ENCODE peak calls at places on chromosomes 2 and 18, in seven cellular contexts. One of them, this sample, is unnamed.

GRCh38 chr2:43273477-43273876 is 47.1 kb upstream of the ZFP36L2 start:
- ATAC-seq in HepG2: no peak
- ATAC-seq in upper lobe of left lung: no peak
- ATAC-seq in pancreas: no peak
- ATAC-seq in RWPE2: no peak
- ATAC-seq in naive thymus-derived CD4-positive, alpha-beta T cell: no peak
- ATAC-seq in body of pancreas: no peak
- ATAC-seq in this sample: no peak

GRCh38 chr2:204776781-204777559 is 231.7 kb downstream of the PARD3B start:
- ATAC-seq in HepG2: no peak
- ATAC-seq in upper lobe of left lung: no peak
- ATAC-seq in pancreas: no peak
- ATAC-seq in RWPE2: no peak
- ATAC-seq in naive thymus-derived CD4-positive, alpha-beta T cell: no peak
- ATAC-seq in body of pancreas: no peak
- ATAC-seq in this sample: no peak

GRCh38 chr2:210991107-210991506 is 434.7 kb downstream of the CPS1 start:
- ATAC-seq in HepG2: no peak
- ATAC-seq in upper lobe of left lung: no peak
- ATAC-seq in pancreas: no peak
- ATAC-seq in RWPE2: no peak
- ATAC-seq in naive thymus-derived CD4-positive, alpha-beta T cell: no peak
- ATAC-seq in body of pancreas: no peak
- ATAC-seq in this sample: no peak

GRCh38 chr18:63161032-63161727 is 158.4 kb downstream of the BCL2 start:
- ATAC-seq in HepG2: no peak
- ATAC-seq in upper lobe of left lung: no peak
- ATAC-seq in pancreas: no peak
- ATAC-seq in RWPE2: no peak
- ATAC-seq in naive thymus-derived CD4-positive, alpha-beta T cell: peak; percentile 56
- ATAC-seq in body of pancreas: no peak
- ATAC-seq in this sample: no peak

GRCh38 chr2:216774180-216774579 is 78.8 kb upstream of the IGFBP5 start:
- ATAC-seq in HepG2: no peak
- ATAC-seq in upper lobe of left lung: no peak
- ATAC-seq in pancreas: no peak
- ATAC-seq in RWPE2: no peak
- ATAC-seq in naive thymus-derived CD4-positive, alpha-beta T cell: no peak
- ATAC-seq in body of pancreas: no peak
- ATAC-seq in this sample: no peak

GRCh38 chr2:45721150-45721549 is 69.7 kb downstream of the PRKCE start:
- ATAC-seq in HepG2: peak; percentile 56
- ATAC-seq in upper lobe of left lung: no peak
- ATAC-seq in pancreas: no peak
- ATAC-seq in RWPE2: no peak
- ATAC-seq in naive thymus-derived CD4-positive, alpha-beta T cell: no peak
- ATAC-seq in body of pancreas: no peak
- ATAC-seq in this sample: no peak

GRCh38 chr2:105442721-105443120 is 43.9 kb upstream of the FHL2 start:
- ATAC-seq in HepG2: no peak
- ATAC-seq in upper lobe of left lung: no peak
- ATAC-seq in pancreas: no peak
- ATAC-seq in RWPE2: no peak
- ATAC-seq in naive thymus-derived CD4-positive, alpha-beta T cell: no peak
- ATAC-seq in body of pancreas: no peak
- ATAC-seq in this sample: no peak

GRCh38 chr2:70977605-70978205 is 725 bp upstream of the ANKRD53 start:
- ATAC-seq in HepG2: no peak
- ATAC-seq in upper lobe of left lung: no peak
- ATAC-seq in pancreas: peak; percentile 13
- ATAC-seq in RWPE2: peak; percentile 51
- ATAC-seq in naive thymus-derived CD4-positive, alpha-beta T cell: peak; percentile 28
- ATAC-seq in body of pancreas: peak; percentile 20
- ATAC-seq in this sample: peak; percentile 71

GRCh38 chr2:27278010-27278409 is 2.8 kb downstream of the DNAJC5G start:
- ATAC-seq in HepG2: no peak
- ATAC-seq in upper lobe of left lung: no peak
- ATAC-seq in pancreas: no peak
- ATAC-seq in RWPE2: no peak
- ATAC-seq in naive thymus-derived CD4-positive, alpha-beta T cell: no peak
- ATAC-seq in body of pancreas: no peak
- ATAC-seq in this sample: no peak

GRCh38 chr2:110725370-110725769 is 7.0 kb upstream of the ACOXL start:
- ATAC-seq in HepG2: no peak
- ATAC-seq in upper lobe of left lung: no peak
- ATAC-seq in pancreas: no peak
- ATAC-seq in RWPE2: no peak
- ATAC-seq in naive thymus-derived CD4-positive, alpha-beta T cell: no peak
- ATAC-seq in body of pancreas: no peak
- ATAC-seq in this sample: no peak

GRCh38 chr2:7748717-7749415 is 831.7 kb downstream of the RNF144A start:
- ATAC-seq in HepG2: no peak
- ATAC-seq in upper lobe of left lung: no peak
- ATAC-seq in pancreas: peak; percentile 29
- ATAC-seq in RWPE2: peak; percentile 100
- ATAC-seq in naive thymus-derived CD4-positive, alpha-beta T cell: peak; percentile 51
- ATAC-seq in body of pancreas: no peak
- ATAC-seq in this sample: no peak

GRCh38 chr2:122389694-122390093 is 634.2 kb downstream of the TSN start:
- ATAC-seq in HepG2: no peak
- ATAC-seq in upper lobe of left lung: no peak
- ATAC-seq in pancreas: no peak
- ATAC-seq in RWPE2: no peak
- ATAC-seq in naive thymus-derived CD4-positive, alpha-beta T cell: no peak
- ATAC-seq in body of pancreas: no peak
- ATAC-seq in this sample: no peak

GRCh38 chr18:36446059-36446458 is 148.5 kb downstream of the FHOD3 start:
- ATAC-seq in HepG2: no peak
- ATAC-seq in upper lobe of left lung: no peak
- ATAC-seq in pancreas: no peak
- ATAC-seq in RWPE2: peak; percentile 68
- ATAC-seq in naive thymus-derived CD4-positive, alpha-beta T cell: no peak
- ATAC-seq in body of pancreas: no peak
- ATAC-seq in this sample: no peak

GRCh38 chr18:25282282-25282681 is 69.7 kb downstream of the ZNF521 start:
- ATAC-seq in HepG2: no peak
- ATAC-seq in upper lobe of left lung: no peak
- ATAC-seq in pancreas: no peak
- ATAC-seq in RWPE2: no peak
- ATAC-seq in naive thymus-derived CD4-positive, alpha-beta T cell: peak; percentile 50
- ATAC-seq in body of pancreas: no peak
- ATAC-seq in this sample: no peak

GRCh38 chr2:218827701-218828476 is 3.7 kb downstream of the PRKAG3 start:
- ATAC-seq in HepG2: peak; percentile 8
- ATAC-seq in upper lobe of left lung: no peak
- ATAC-seq in pancreas: no peak
- ATAC-seq in RWPE2: no peak
- ATAC-seq in naive thymus-derived CD4-positive, alpha-beta T cell: no peak
- ATAC-seq in body of pancreas: no peak
- ATAC-seq in this sample: no peak

DNA sequence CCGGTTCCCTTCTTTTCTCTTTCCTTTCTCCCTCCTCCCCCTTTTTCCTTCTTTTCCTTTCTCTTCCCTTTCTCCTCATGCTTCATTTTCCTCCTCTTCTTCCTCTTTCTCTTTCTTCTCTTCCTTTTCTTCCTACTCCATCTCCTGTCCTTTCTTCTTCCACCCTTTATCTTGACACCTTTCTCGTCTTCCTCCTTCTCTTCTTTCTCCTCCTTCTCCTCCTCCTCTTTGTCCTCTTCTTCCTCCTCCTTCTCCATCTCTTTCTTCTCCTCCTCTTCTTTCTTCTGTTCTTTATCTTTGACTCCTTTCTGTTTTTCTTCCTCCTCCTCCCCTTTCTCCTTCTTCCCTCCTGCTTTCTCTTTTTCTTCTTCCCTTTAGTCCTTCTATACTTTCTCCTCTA is 53.2 kb downstream of the CELF4 start:
- ATAC-seq in HepG2: no peak
- ATAC-seq in upper lobe of left lung: no peak
- ATAC-seq in pancreas: no peak
- ATAC-seq in RWPE2: no peak
- ATAC-seq in naive thymus-derived CD4-positive, alpha-beta T cell: no peak
- ATAC-seq in body of pancreas: no peak
- ATAC-seq in this sample: no peak
- H3K36me3 ChIP-seq in HepG2: no peaks in the 10 kb centered on the region
- H3K36me3 ChIP-seq in upper lobe of left lung: no peaks in the 10 kb centered on the region
- H3K36me3 ChIP-seq in pancreas: no peaks in the 10 kb centered on the region
- H3K36me3 ChIP-seq in RWPE2: no peaks in the 10 kb centered on the region
- H3K36me3 ChIP-seq in naive thymus-derived CD4-positive, alpha-beta T cell: no peaks in the 10 kb centered on the region
- H3K36me3 ChIP-seq in body of pancreas: no peaks in the 10 kb centered on the region
- H3K36me3 ChIP-seq in this sample: no peaks in the 10 kb centered on the region

GRCh38 chr2:133734699-133735098 is 166.4 kb upstream of the NCKAP5 start:
- ATAC-seq in HepG2: no peak
- ATAC-seq in upper lobe of left lung: no peak
- ATAC-seq in pancreas: no peak
- ATAC-seq in RWPE2: no peak
- ATAC-seq in naive thymus-derived CD4-positive, alpha-beta T cell: no peak
- ATAC-seq in body of pancreas: no peak
- ATAC-seq in this sample: no peak

GRCh38 chr2:133736674-133737073 is 168.4 kb upstream of the NCKAP5 start:
- ATAC-seq in HepG2: no peak
- ATAC-seq in upper lobe of left lung: no peak
- ATAC-seq in pancreas: no peak
- ATAC-seq in RWPE2: no peak
- ATAC-seq in naive thymus-derived CD4-positive, alpha-beta T cell: no peak
- ATAC-seq in body of pancreas: no peak
- ATAC-seq in this sample: no peak

GRCh38 chr2:133737597-133737996 is 169.3 kb upstream of the NCKAP5 start:
- ATAC-seq in HepG2: no peak
- ATAC-seq in upper lobe of left lung: no peak
- ATAC-seq in pancreas: no peak
- ATAC-seq in RWPE2: no peak
- ATAC-seq in naive thymus-derived CD4-positive, alpha-beta T cell: no peak
- ATAC-seq in body of pancreas: no peak
- ATAC-seq in this sample: no peak

GRCh38 chr2:133733856-133734255 is 165.6 kb upstream of the NCKAP5 start:
- ATAC-seq in HepG2: no peak
- ATAC-seq in upper lobe of left lung: no peak
- ATAC-seq in pancreas: no peak
- ATAC-seq in RWPE2: no peak
- ATAC-seq in naive thymus-derived CD4-positive, alpha-beta T cell: no peak
- ATAC-seq in body of pancreas: no peak
- ATAC-seq in this sample: no peak

GRCh38 chr2:133732982-133733670 is 164.9 kb upstream of the NCKAP5 start:
- ATAC-seq in HepG2: no peak
- ATAC-seq in upper lobe of left lung: no peak
- ATAC-seq in pancreas: no peak
- ATAC-seq in RWPE2: no peak
- ATAC-seq in naive thymus-derived CD4-positive, alpha-beta T cell: no peak
- ATAC-seq in body of pancreas: no peak
- ATAC-seq in this sample: no peak
- H3K36me3 ChIP-seq in HepG2: no peaks in the 10 kb centered on the region
- H3K36me3 ChIP-seq in upper lobe of left lung: no peaks in the 10 kb centered on the region
- H3K36me3 ChIP-seq in pancreas: no peaks in the 10 kb centered on the region
- H3K36me3 ChIP-seq in RWPE2: no peaks in the 10 kb centered on the region
- H3K36me3 ChIP-seq in naive thymus-derived CD4-positive, alpha-beta T cell: no peaks in the 10 kb centered on the region
- H3K36me3 ChIP-seq in body of pancreas: no peaks in the 10 kb centered on the region
- H3K36me3 ChIP-seq in this sample: no peaks in the 10 kb centered on the region

GRCh38 chr2:21165350-21165749 is 41.6 kb downstream of the TDRD15 start:
- ATAC-seq in HepG2: peak; percentile 36
- ATAC-seq in upper lobe of left lung: no peak
- ATAC-seq in pancreas: no peak
- ATAC-seq in RWPE2: no peak
- ATAC-seq in naive thymus-derived CD4-positive, alpha-beta T cell: no peak
- ATAC-seq in body of pancreas: no peak
- ATAC-seq in this sample: no peak

GRCh38 chr2:21161832-21162614 is 38.3 kb downstream of the TDRD15 start:
- ATAC-seq in HepG2: peak; percentile 62
- ATAC-seq in upper lobe of left lung: peak; percentile 27
- ATAC-seq in pancreas: no peak
- ATAC-seq in RWPE2: no peak
- ATAC-seq in naive thymus-derived CD4-positive, alpha-beta T cell: peak; percentile 20
- ATAC-seq in body of pancreas: no peak
- ATAC-seq in this sample: no peak

GRCh38 chr2:21161122-21161521 is 37.4 kb downstream of the TDRD15 start:
- ATAC-seq in HepG2: peak; percentile 17
- ATAC-seq in upper lobe of left lung: no peak
- ATAC-seq in pancreas: no peak
- ATAC-seq in RWPE2: no peak
- ATAC-seq in naive thymus-derived CD4-positive, alpha-beta T cell: no peak
- ATAC-seq in body of pancreas: no peak
- ATAC-seq in this sample: no peak

GRCh38 chr2:21162615-21162878 is 38.8 kb downstream of the TDRD15 start:
- ATAC-seq in HepG2: peak; percentile 27
- ATAC-seq in upper lobe of left lung: peak; percentile 21
- ATAC-seq in pancreas: no peak
- ATAC-seq in RWPE2: no peak
- ATAC-seq in naive thymus-derived CD4-positive, alpha-beta T cell: peak; percentile 16
- ATAC-seq in body of pancreas: no peak
- ATAC-seq in this sample: no peak

GRCh38 chr2:21163213-21163612 is 39.4 kb downstream of the TDRD15 start:
- ATAC-seq in HepG2: no peak
- ATAC-seq in upper lobe of left lung: peak; percentile 19
- ATAC-seq in pancreas: no peak
- ATAC-seq in RWPE2: no peak
- ATAC-seq in naive thymus-derived CD4-positive, alpha-beta T cell: no peak
- ATAC-seq in body of pancreas: no peak
- ATAC-seq in this sample: no peak
- H3K36me3 ChIP-seq in HepG2: no peaks in the 10 kb centered on the region
- H3K36me3 ChIP-seq in upper lobe of left lung: no peaks in the 10 kb centered on the region
- H3K36me3 ChIP-seq in pancreas: no peaks in the 10 kb centered on the region
- H3K36me3 ChIP-seq in RWPE2: no peaks in the 10 kb centered on the region
- H3K36me3 ChIP-seq in naive thymus-derived CD4-positive, alpha-beta T cell: no peaks in the 10 kb centered on the region
- H3K36me3 ChIP-seq in body of pancreas: no peaks in the 10 kb centered on the region
- H3K36me3 ChIP-seq in this sample: no peaks in the 10 kb centered on the region

GRCh38 chr2:85254540-85255261 is 73.1 kb downstream of the TGOLN2 start:
- ATAC-seq in HepG2: no peak
- ATAC-seq in upper lobe of left lung: no peak
- ATAC-seq in pancreas: no peak
- ATAC-seq in RWPE2: no peak
- ATAC-seq in naive thymus-derived CD4-positive, alpha-beta T cell: no peak
- ATAC-seq in body of pancreas: no peak
- ATAC-seq in this sample: no peak

GRCh38 chr2:85251070-85251616 is 76.6 kb downstream of the TGOLN2 start:
- ATAC-seq in HepG2: no peak
- ATAC-seq in upper lobe of left lung: no peak
- ATAC-seq in pancreas: no peak
- ATAC-seq in RWPE2: no peak
- ATAC-seq in naive thymus-derived CD4-positive, alpha-beta T cell: no peak
- ATAC-seq in body of pancreas: no peak
- ATAC-seq in this sample: no peak

GRCh38 chr2:85255456-85255812 is 72.4 kb downstream of the TGOLN2 start:
- ATAC-seq in HepG2: peak; percentile 18
- ATAC-seq in upper lobe of left lung: no peak
- ATAC-seq in pancreas: no peak
- ATAC-seq in RWPE2: no peak
- ATAC-seq in naive thymus-derived CD4-positive, alpha-beta T cell: no peak
- ATAC-seq in body of pancreas: no peak
- ATAC-seq in this sample: no peak

GRCh38 chr2:85255813-85256581 is 71.8 kb downstream of the TGOLN2 start:
- ATAC-seq in HepG2: peak; percentile 79
- ATAC-seq in upper lobe of left lung: no peak
- ATAC-seq in pancreas: peak; percentile 53
- ATAC-seq in RWPE2: peak; percentile 84
- ATAC-seq in naive thymus-derived CD4-positive, alpha-beta T cell: no peak
- ATAC-seq in body of pancreas: peak; percentile 79
- ATAC-seq in this sample: peak; percentile 41

DNA sequence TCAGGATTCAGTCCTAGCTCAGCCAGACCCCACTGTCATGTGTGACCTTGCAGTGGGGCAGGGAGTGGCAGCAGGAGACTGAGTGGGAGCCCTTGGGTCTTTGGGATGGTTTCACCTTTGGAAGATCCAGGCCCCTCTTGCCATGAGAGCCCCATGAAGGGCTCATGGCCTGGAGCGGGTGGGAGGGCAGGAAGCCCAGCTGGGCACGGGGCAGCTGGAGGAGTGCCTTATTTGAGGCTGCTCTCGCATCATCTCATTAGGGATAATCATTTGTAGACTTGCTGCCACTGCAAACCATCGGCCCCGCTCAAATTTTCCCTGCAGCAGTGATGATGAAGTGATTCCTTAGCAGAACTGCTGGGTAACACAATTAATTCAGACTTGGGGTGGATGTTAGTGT is 73.9 kb downstream of the TGOLN2 start:
- ATAC-seq in HepG2: no peak
- ATAC-seq in upper lobe of left lung: no peak
- ATAC-seq in pancreas: no peak
- ATAC-seq in RWPE2: no peak
- ATAC-seq in naive thymus-derived CD4-positive, alpha-beta T cell: no peak
- ATAC-seq in body of pancreas: no peak
- ATAC-seq in this sample: no peak
- H3K36me3 ChIP-seq in HepG2: no peaks in the 10 kb centered on the region
- H3K36me3 ChIP-seq in upper lobe of left lung: no peaks in the 10 kb centered on the region
- H3K36me3 ChIP-seq in pancreas: no peaks in the 10 kb centered on the region
- H3K36me3 ChIP-seq in RWPE2: no peaks in the 10 kb centered on the region
- H3K36me3 ChIP-seq in naive thymus-derived CD4-positive, alpha-beta T cell: no peaks in the 10 kb centered on the region
- H3K36me3 ChIP-seq in body of pancreas: no peaks in the 10 kb centered on the region
- H3K36me3 ChIP-seq in this sample: no peaks in the 10 kb centered on the region